ENCODE peak calls at places on chromosomes 7 and 10, in six cellular contexts. C, D, O, G, L and K are unnamed samples.

GRCh38 chr10:126397640-126398382 is 9.5 kb upstream of the ADAM12 start:
- DNase-seq in C (no peak), D (peak; percentile 96), O (no peak), G (no peak), L (no peak), K (peak; percentile 94)

GRCh38 chr7:157008-157310 is 35.4 kb upstream of the FAM20C start:
- DNase-seq in C (no peak), D (no peak), O (no peak), G (no peak), L (no peak), K (no peak)

GRCh38 chr10:30829921-30830671 is 200.5 kb upstream of the LYZL2 start:
- DNase-seq in C (no peak), D (peak; percentile 80), O (no peak), G (no peak), L (no peak), K (no peak)

GRCh38 chr7:16504019-16504418 is 22.6 kb upstream of the LRRC72 start:
- DNase-seq in C (no peak), D (peak; percentile 14), O (no peak), G (no peak), L (no peak), K (no peak)

GRCh38 chr7:90492250-90492649 is 22.8 kb downstream of the PTTG1IP2 start:
- DNase-seq in C (no peak), D (no peak), O (no peak), G (no peak), L (no peak), K (no peak)

GRCh38 chr10:43211030-43211429 is 55.8 kb downstream of the RASGEF1A start:
- DNase-seq in C (no peak), D (peak; percentile 35), O (no peak), G (no peak), L (no peak), K (no peak)

GRCh38 chr7:41449694-41450093 is 253.2 kb downstream of the INHBA start:
- DNase-seq in C (no peak), D (no peak), O (no peak), G (no peak), L (no peak), K (no peak)

GRCh38 chr7:41821521-41822213 is 118.8 kb upstream of the INHBA start:
- DNase-seq in C (no peak), D (no peak), O (no peak), G (no peak), L (no peak), K (no peak)

GRCh38 chr10:112131361-112131760 is 52.2 kb downstream of the GPAM start:
- DNase-seq in C (no peak), D (no peak), O (no peak), G (no peak), L (no peak), K (no peak)

GRCh38 chr10:47259521-47259920 is 40.5 kb upstream of the GDF10 start:
- DNase-seq in C (no peak), D (no peak), O (no peak), G (peak; percentile 3), L (no peak), K (no peak)

GRCh38 chr10:47276576-47277351 is 23.2 kb upstream of the GDF10 start:
- DNase-seq in C (no peak), D (no peak), O (no peak), G (no peak), L (no peak), K (no peak)

GRCh38 chr7:106071356-106071998 is 40.6 kb downstream of the SYPL1 start:
- DNase-seq in C (no peak), D (no peak), O (no peak), G (peak; percentile 68), L (no peak), K (no peak)

GRCh38 chr7:3436746-3437145 is 135.7 kb downstream of the SDK1 start:
- DNase-seq in C (no peak), D (peak; percentile 76), O (no peak), G (no peak), L (no peak), K (no peak)

GRCh38 chr7:67346876-67347275 is 350.2 kb downstream of the TYW1 start:
- DNase-seq in C (no peak), D (no peak), O (no peak), G (no peak), L (no peak), K (no peak)

GRCh38 chr7:83130191-83130590 is 32.5 kb downstream of the PCLO start:
- DNase-seq in C (no peak), D (no peak), O (no peak), G (no peak), L (no peak), K (no peak)

GRCh38 chr7:129886184-129886817 is 66.5 kb downstream of the UBE2H start:
- DNase-seq in C (no peak), D (no peak), O (no peak), G (no peak), L (no peak), K (no peak)

GRCh38 chr7:76260171-76260703 is 42.2 kb upstream of the HSPB1 start:
- DNase-seq in C (no peak), D (peak; percentile 31), O (peak; percentile 32), G (no peak), L (peak; percentile 64), K (no peak)

GRCh38 chr7:2724453-2725177 is 36.6 kb downstream of the AMZ1 start:
- DNase-seq in C (no peak), D (no peak), O (no peak), G (no peak), L (no peak), K (no peak)